ENCODE peak calls at places on chromosomes 3 and 15, in ten cellular contexts. J is ureter; D is NCI-H1436; Z is endothelial cell; B is NCI-H510A treated with DMSO at 0.1 percent for 48 hours; K is activated T-cell treated with anti-CD3 and anti-CD28 coated beads, Interleukin-2, amount 50 U/mL, for 72 hours; Y is H7; T is AG04450; G is mucosa of descending colon; W is mesendoderm. V is an unnamed sample.

GRCh38 chr3:16511561-16512434 is 1.7 kb downstream of the RFTN1 start:
- DNase-seq in J (peak), K (peak), W (peak), B (no peak), Z (no peak), Y (peak), G (peak), T (peak), D (no peak), V (no peak)

GRCh38 chr3:66622756-66623452 is 122.1 kb upstream of the LRIG1 start:
- DNase-seq in Y (no peak), G (no peak), W (no peak), T (no peak), D (no peak), Z (no peak), B (no peak), J (no peak), K (no peak), V (no peak)

GRCh38 chr3:11244131-11244677 is 28.0 kb upstream of the ATG7 start:
- DNase-seq in K (no peak), G (no peak), T (no peak), Z (no peak), J (no peak), Y (no peak), W (peak), B (no peak), D (no peak), V (peak)

GRCh38 chr3:32542807-32543206 is 27.9 kb downstream of the DYNC1LI1 start:
- DNase-seq in Z (no peak), K (no peak), D (no peak), Y (no peak), J (no peak), G (no peak), W (no peak), T (no peak), B (no peak), V (no peak)

GRCh38 chr15:93246266-93247242 is 157.5 kb upstream of the RGMA start:
- DNase-seq in T (no peak), B (no peak), K (no peak), J (no peak), Y (no peak), Z (no peak), D (peak), G (no peak), W (no peak), V (no peak)

GRCh38 chr3:188037116-188037718 is 116.7 kb upstream of the LPP start:
- DNase-seq in K (no peak), T (no peak), Z (peak), Y (peak), D (no peak), J (no peak), B (peak), W (peak), G (no peak), V (no peak)

GRCh38 chr3:150077581-150078247 is 107.0 kb upstream of the PFN2 start:
- DNase-seq in W (no peak), B (no peak), K (no peak), Z (no peak), T (no peak), G (no peak), Y (no peak), J (no peak), D (no peak), V (no peak)

GRCh38 chr3:111080357-111080937 is 8.8 kb downstream of the NECTIN3 start:
- DNase-seq in G (no peak), D (peak), Y (no peak), K (no peak), J (no peak), Z (no peak), W (peak), T (peak), B (peak), V (peak)

GRCh38 chr15:38054488-38054887 is 120.0 kb downstream of the TMCO5A start:
- DNase-seq in Y (no peak), B (no peak), T (no peak), K (no peak), G (no peak), J (no peak), Z (no peak), D (no peak), W (no peak), V (peak)

GRCh38 chr3:145798691-145799550 is 362.1 kb downstream of the PLOD2 start:
- DNase-seq in W (peak), K (no peak), D (no peak), Z (no peak), Y (no peak), B (no peak), J (no peak), T (no peak), G (no peak), V (no peak)

GRCh38 chr3:43647331-43648166 is 25.7 kb upstream of the ANO10 start:
- DNase-seq in D (no peak), G (no peak), B (no peak), Z (no peak), J (no peak), W (peak), T (no peak), Y (no peak), K (no peak), V (no peak)

GRCh38 chr15:100766225-100767001 is 113.2 kb upstream of the ALDH1A3 start:
- DNase-seq in B (no peak), J (no peak), G (no peak), Y (peak), Z (no peak), W (peak), T (no peak), K (no peak), D (no peak), V (no peak)

GRCh38 chr15:75455424-75455981 is 4.0 kb upstream of the SIN3A start:
- DNase-seq in J (peak), Z (peak), K (peak), Y (peak), D (peak), B (peak), T (peak), G (peak), W (peak), V (peak)

GRCh38 chr15:58293622-58294550 is 137.9 kb upstream of the LIPC start:
- DNase-seq in B (peak), J (no peak), Y (no peak), G (peak), D (no peak), W (no peak), K (no peak), Z (no peak), T (no peak), V (no peak)

GRCh38 chr3:161957467-161957866 is 460.9 kb downstream of the OTOL1 start:
- DNase-seq in K (no peak), T (no peak), G (no peak), Y (no peak), W (peak), J (no peak), D (no peak), Z (no peak), B (no peak), V (no peak)

V was measured in RWPE1.